ENCODE peak calls at places on chromosomes 6 and 20, in nine cellular contexts. One of them, this sample, is unnamed.

GRCh38 chr6:123926000-123926399 is 122.3 kb downstream of the NKAIN2 start:
- DNase-seq in adrenal gland: no peak
- DNase-seq in heart right ventricle: no peak
- DNase-seq in upper lobe of right lung: no peak
- DNase-seq in tibial nerve: no peak
- DNase-seq in fibroblast of lung: peak; percentile 57
- DNase-seq in uterus: no peak
- DNase-seq in cardiac muscle cell: no peak
- DNase-seq in tibial artery: no peak
- DNase-seq in this sample: no peak

GRCh38 chr6:33314515-33314942 is 651 bp upstream of the TAPBP start:
- DNase-seq in upper lobe of right lung: peak; percentile 75
- DNase-seq in adrenal gland: peak; percentile 91
- DNase-seq in fibroblast of lung: peak; percentile 69
- DNase-seq in cardiac muscle cell: no peak
- DNase-seq in heart right ventricle: peak; percentile 89
- DNase-seq in tibial artery: peak; percentile 81
- DNase-seq in uterus: peak; percentile 75
- DNase-seq in tibial nerve: peak; percentile 80
- DNase-seq in this sample: peak; percentile 41

GRCh38 chr20:11350126-11351005 is 567.3 kb upstream of the BTBD3 start:
- DNase-seq in fibroblast of lung: peak; percentile 50
- DNase-seq in uterus: peak; percentile 16
- DNase-seq in adrenal gland: no peak
- DNase-seq in heart right ventricle: no peak
- DNase-seq in cardiac muscle cell: no peak
- DNase-seq in tibial nerve: peak; percentile 36
- DNase-seq in upper lobe of right lung: no peak
- DNase-seq in tibial artery: peak; percentile 27
- DNase-seq in this sample: no peak

GRCh38 chr6:142551145-142551811 is 249.5 kb downstream of the ADGRG6 start:
- DNase-seq in tibial artery: no peak
- DNase-seq in fibroblast of lung: peak; percentile 42
- DNase-seq in cardiac muscle cell: no peak
- DNase-seq in heart right ventricle: no peak
- DNase-seq in upper lobe of right lung: peak; percentile 55
- DNase-seq in adrenal gland: no peak
- DNase-seq in tibial nerve: no peak
- DNase-seq in uterus: no peak
- DNase-seq in this sample: peak; percentile 77

GRCh38 chr6:10463040-10463439 is 48.2 kb upstream of the TFAP2A start:
- DNase-seq in adrenal gland: no peak
- DNase-seq in tibial artery: no peak
- DNase-seq in cardiac muscle cell: no peak
- DNase-seq in fibroblast of lung: no peak
- DNase-seq in tibial nerve: no peak
- DNase-seq in heart right ventricle: no peak
- DNase-seq in upper lobe of right lung: no peak
- DNase-seq in uterus: no peak
- DNase-seq in this sample: no peak

GRCh38 chr20:38806855-38807655 is 1.6 kb downstream of the PPP1R16B start:
- DNase-seq in cardiac muscle cell: no peak
- DNase-seq in adrenal gland: no peak
- DNase-seq in heart right ventricle: no peak
- DNase-seq in tibial nerve: no peak
- DNase-seq in upper lobe of right lung: no peak
- DNase-seq in tibial artery: no peak
- DNase-seq in uterus: no peak
- DNase-seq in fibroblast of lung: no peak
- DNase-seq in this sample: no peak

GRCh38 chr20:47533518-47534062 is 31.9 kb downstream of the NCOA3 start:
- DNase-seq in fibroblast of lung: no peak
- DNase-seq in cardiac muscle cell: no peak
- DNase-seq in upper lobe of right lung: no peak
- DNase-seq in uterus: no peak
- DNase-seq in adrenal gland: no peak
- DNase-seq in heart right ventricle: no peak
- DNase-seq in tibial artery: no peak
- DNase-seq in tibial nerve: no peak
- DNase-seq in this sample: no peak

GRCh38 chr6:16522937-16523336 is 238.3 kb downstream of the ATXN1 start:
- DNase-seq in tibial artery: no peak
- DNase-seq in adrenal gland: no peak
- DNase-seq in fibroblast of lung: no peak
- DNase-seq in uterus: no peak
- DNase-seq in heart right ventricle: no peak
- DNase-seq in upper lobe of right lung: no peak
- DNase-seq in tibial nerve: no peak
- DNase-seq in cardiac muscle cell: no peak
- DNase-seq in this sample: no peak

GRCh38 chr6:28978137-28978491 is 27.0 kb downstream of the ZNF311 start:
- DNase-seq in tibial nerve: no peak
- DNase-seq in upper lobe of right lung: no peak
- DNase-seq in fibroblast of lung: no peak
- DNase-seq in cardiac muscle cell: no peak
- DNase-seq in heart right ventricle: no peak
- DNase-seq in adrenal gland: no peak
- DNase-seq in tibial artery: no peak
- DNase-seq in uterus: no peak
- DNase-seq in this sample: no peak

GRCh38 chr6:42045538-42046460 is 4.5 kb upstream of the TAF8 start:
- DNase-seq in tibial artery: peak; percentile 94
- DNase-seq in upper lobe of right lung: peak; percentile 97
- DNase-seq in uterus: peak; percentile 92
- DNase-seq in cardiac muscle cell: peak; percentile 56
- DNase-seq in adrenal gland: peak; percentile 98
- DNase-seq in heart right ventricle: peak; percentile 90
- DNase-seq in fibroblast of lung: peak; percentile 74
- DNase-seq in tibial nerve: peak; percentile 92
- DNase-seq in this sample: peak; percentile 86

GRCh38 chr6:53302678-53303360 is 45.9 kb downstream of the ELOVL5 start:
- DNase-seq in heart right ventricle: no peak
- DNase-seq in adrenal gland: no peak
- DNase-seq in upper lobe of right lung: no peak
- DNase-seq in tibial artery: no peak
- DNase-seq in uterus: no peak
- DNase-seq in fibroblast of lung: peak; percentile 97
- DNase-seq in tibial nerve: no peak
- DNase-seq in cardiac muscle cell: peak; percentile 30
- DNase-seq in this sample: peak; percentile 92

GRCh38 chr6:139323511-139324445 is 32.0 kb upstream of the TXLNB start:
- DNase-seq in tibial nerve: peak; percentile 76
- DNase-seq in uterus: peak; percentile 52
- DNase-seq in tibial artery: peak; percentile 66
- DNase-seq in adrenal gland: peak; percentile 87
- DNase-seq in fibroblast of lung: peak; percentile 79
- DNase-seq in cardiac muscle cell: no peak
- DNase-seq in upper lobe of right lung: peak; percentile 67
- DNase-seq in heart right ventricle: peak; percentile 87
- DNase-seq in this sample: no peak

GRCh38 chr6:70622426-70622825 is 45.3 kb upstream of the SMAP1 start:
- DNase-seq in adrenal gland: no peak
- DNase-seq in tibial artery: no peak
- DNase-seq in upper lobe of right lung: no peak
- DNase-seq in tibial nerve: no peak
- DNase-seq in uterus: no peak
- DNase-seq in heart right ventricle: no peak
- DNase-seq in fibroblast of lung: no peak
- DNase-seq in cardiac muscle cell: no peak
- DNase-seq in this sample: no peak

GRCh38 chr20:56343861-56344381 is 14.9 kb upstream of the FAM210B start:
- DNase-seq in tibial artery: no peak
- DNase-seq in upper lobe of right lung: peak; percentile 76
- DNase-seq in cardiac muscle cell: peak; percentile 72
- DNase-seq in heart right ventricle: no peak
- DNase-seq in fibroblast of lung: peak; percentile 27
- DNase-seq in adrenal gland: no peak
- DNase-seq in uterus: peak; percentile 23
- DNase-seq in tibial nerve: no peak
- DNase-seq in this sample: no peak

GRCh38 chr20:34716921-34717229 is 12.7 kb downstream of the TP53INP2 start:
- DNase-seq in uterus: no peak
- DNase-seq in adrenal gland: no peak
- DNase-seq in heart right ventricle: no peak
- DNase-seq in cardiac muscle cell: no peak
- DNase-seq in upper lobe of right lung: no peak
- DNase-seq in tibial artery: no peak
- DNase-seq in tibial nerve: no peak
- DNase-seq in fibroblast of lung: no peak
- DNase-seq in this sample: no peak

GRCh38 chr20:34720266-34720665 is 16.1 kb downstream of the TP53INP2 start:
- DNase-seq in tibial artery: no peak
- DNase-seq in upper lobe of right lung: no peak
- DNase-seq in cardiac muscle cell: no peak
- DNase-seq in heart right ventricle: no peak
- DNase-seq in fibroblast of lung: peak; percentile 37
- DNase-seq in uterus: no peak
- DNase-seq in adrenal gland: peak; percentile 72
- DNase-seq in tibial nerve: no peak
- DNase-seq in this sample: no peak

GRCh38 chr20:34715384-34715783 is 11.2 kb downstream of the TP53INP2 start:
- DNase-seq in tibial nerve: no peak
- DNase-seq in tibial artery: no peak
- DNase-seq in cardiac muscle cell: no peak
- DNase-seq in upper lobe of right lung: no peak
- DNase-seq in fibroblast of lung: peak; percentile 20
- DNase-seq in heart right ventricle: no peak
- DNase-seq in adrenal gland: no peak
- DNase-seq in uterus: no peak
- DNase-seq in this sample: no peak

GRCh38 chr20:34713194-34713943 is 9.2 kb downstream of the TP53INP2 start:
- DNase-seq in fibroblast of lung: peak; percentile 99
- DNase-seq in tibial nerve: no peak
- DNase-seq in tibial artery: no peak
- DNase-seq in heart right ventricle: peak; percentile 52
- DNase-seq in upper lobe of right lung: no peak
- DNase-seq in cardiac muscle cell: peak; percentile 48
- DNase-seq in uterus: no peak
- DNase-seq in adrenal gland: peak; percentile 85
- DNase-seq in this sample: peak; percentile 88

DNA sequence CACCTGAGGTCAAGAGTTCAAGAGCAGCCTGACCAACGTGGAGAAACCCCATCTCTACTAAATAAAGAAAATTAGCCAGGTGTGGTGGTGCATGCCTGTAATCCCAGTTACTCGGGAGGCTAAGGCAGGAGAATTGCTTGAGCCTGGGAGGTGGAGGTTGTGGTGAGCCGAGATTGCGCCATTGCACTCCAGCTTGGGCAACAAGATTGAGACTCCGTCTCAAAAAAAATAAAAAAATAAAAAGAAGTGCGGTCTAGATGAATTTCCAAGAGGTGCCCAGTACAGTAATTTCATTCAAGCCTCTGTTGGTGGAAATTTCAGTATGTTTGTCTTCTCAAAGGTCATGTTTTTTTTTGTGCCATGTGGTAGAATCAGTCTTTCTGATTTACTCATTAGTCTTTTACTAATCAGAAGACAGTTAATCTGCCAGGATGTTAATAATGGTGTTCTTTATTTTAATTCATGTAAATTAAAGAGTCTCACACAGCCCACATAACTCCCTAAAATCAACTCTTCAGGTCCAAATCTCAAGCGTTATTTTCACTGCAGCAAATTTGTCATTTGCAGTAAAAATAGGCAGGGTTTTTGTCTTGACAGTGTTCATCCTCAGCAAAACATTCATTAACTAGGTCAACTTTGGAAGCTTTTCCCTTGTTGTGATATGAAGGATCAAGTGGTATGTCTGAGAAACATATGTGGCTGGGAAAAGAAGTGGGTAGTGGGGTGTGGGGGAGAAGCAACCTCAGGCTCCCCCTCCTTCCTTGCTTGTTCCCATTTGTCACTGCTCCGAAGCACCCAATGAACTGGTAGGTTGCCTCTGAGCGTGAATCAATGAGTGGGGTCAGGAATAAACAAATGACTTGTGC is 13.3 kb downstream of the TP53INP2 start:
- DNase-seq in uterus: no peak
- DNase-seq in tibial artery: no peak
- DNase-seq in upper lobe of right lung: no peak
- DNase-seq in cardiac muscle cell: no peak
- DNase-seq in adrenal gland: no peak
- DNase-seq in heart right ventricle: no peak
- DNase-seq in tibial nerve: no peak
- DNase-seq in fibroblast of lung: no peak
- DNase-seq in this sample: no peak
- H3K36me3 ChIP-seq in uterus: no peaks in the 10 kb centered on the region
- H3K36me3 ChIP-seq in tibial artery: peaks cover 46% of the 10 kb centered on the region
- H3K36me3 ChIP-seq in upper lobe of right lung: peaks cover 34% of the 10 kb centered on the region
- H3K36me3 ChIP-seq in cardiac muscle cell: peaks cover 17% of the 10 kb centered on the region
- H3K36me3 ChIP-seq in adrenal gland: peaks cover 12% of the 10 kb centered on the region
- H3K36me3 ChIP-seq in heart right ventricle: peaks cover 92% of the 10 kb centered on the region
- H3K36me3 ChIP-seq in tibial nerve: peaks cover 56% of the 10 kb centered on the region
- H3K36me3 ChIP-seq in fibroblast of lung: peaks cover 4% of the 10 kb centered on the region
- H3K36me3 ChIP-seq in this sample: peaks cover 13% of the 10 kb centered on the region

GRCh38 chr20:19812696-19813095 is 54.6 kb downstream of the RIN2 start:
- DNase-seq in tibial artery: no peak
- DNase-seq in cardiac muscle cell: no peak
- DNase-seq in adrenal gland: no peak
- DNase-seq in heart right ventricle: no peak
- DNase-seq in upper lobe of right lung: no peak
- DNase-seq in uterus: no peak
- DNase-seq in tibial nerve: no peak
- DNase-seq in fibroblast of lung: no peak
- DNase-seq in this sample: no peak
- H3K4me1 ChIP-seq in tibial artery: no peaks in the 10 kb centered on the region
- H3K4me1 ChIP-seq in cardiac muscle cell: peaks cover 14% of the 10 kb centered on the region
- H3K4me1 ChIP-seq in adrenal gland: peaks cover 30% of the 10 kb centered on the region
- H3K4me1 ChIP-seq in heart right ventricle: peaks cover 4% of the 10 kb centered on the region
- H3K4me1 ChIP-seq in upper lobe of right lung: peaks cover 41% of the 10 kb centered on the region
- H3K4me1 ChIP-seq in uterus: peaks cover 6% of the 10 kb centered on the region
- H3K4me1 ChIP-seq in tibial nerve: no peaks in the 10 kb centered on the region
- H3K4me1 ChIP-seq in fibroblast of lung: peaks cover 22% of the 10 kb centered on the region
- H3K4me1 ChIP-seq in this sample: peaks cover 32% of the 10 kb centered on the region

DNA sequence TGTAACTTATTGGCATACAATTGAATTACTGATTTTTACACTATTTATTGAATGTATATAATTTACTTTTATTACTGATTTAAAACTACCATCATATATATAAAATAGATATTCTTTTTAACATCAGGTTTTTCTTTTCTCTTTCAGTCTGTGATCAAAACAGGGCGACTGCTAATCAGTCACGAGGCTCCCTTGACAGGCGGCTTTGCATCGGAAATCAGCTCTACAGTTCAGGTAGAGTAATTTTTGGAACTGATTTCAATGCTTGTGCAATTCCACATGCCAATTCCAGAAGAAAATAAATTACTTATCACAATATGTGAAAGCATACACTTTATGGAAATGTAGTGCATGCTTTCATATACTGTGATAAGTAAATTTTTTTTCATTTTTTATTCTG is 166.5 kb downstream of the BCKDHB start:
- DNase-seq in cardiac muscle cell: no peak
- DNase-seq in fibroblast of lung: no peak
- DNase-seq in heart right ventricle: no peak
- DNase-seq in tibial nerve: no peak
- DNase-seq in upper lobe of right lung: no peak
- DNase-seq in adrenal gland: no peak
- DNase-seq in uterus: no peak
- DNase-seq in tibial artery: no peak
- DNase-seq in this sample: no peak
- TF ChIP-seq CTCF in cardiac muscle cell: no peak
- TF ChIP-seq CTCF in fibroblast of lung: no peak
- TF ChIP-seq CTCF in heart right ventricle: no peak
- TF ChIP-seq CTCF in tibial nerve: no peak
- TF ChIP-seq CTCF in upper lobe of right lung: no peak
- TF ChIP-seq CTCF in adrenal gland: no peak
- TF ChIP-seq CTCF in uterus: no peak
- TF ChIP-seq CTCF in tibial artery: no peak
- TF ChIP-seq CTCF in this sample: no peak

GRCh38 chr6:21680611-21681010 is 87.1 kb downstream of the SOX4 start:
- DNase-seq in fibroblast of lung: peak; percentile 76
- DNase-seq in uterus: no peak
- DNase-seq in upper lobe of right lung: no peak
- DNase-seq in tibial artery: no peak
- DNase-seq in tibial nerve: no peak
- DNase-seq in adrenal gland: no peak
- DNase-seq in cardiac muscle cell: no peak
- DNase-seq in heart right ventricle: no peak
- DNase-seq in this sample: no peak
- H3K36me3 ChIP-seq in fibroblast of lung: no peaks in the 10 kb centered on the region
- H3K36me3 ChIP-seq in uterus: no peaks in the 10 kb centered on the region
- H3K36me3 ChIP-seq in upper lobe of right lung: no peaks in the 10 kb centered on the region
- H3K36me3 ChIP-seq in tibial artery: no peaks in the 10 kb centered on the region
- H3K36me3 ChIP-seq in tibial nerve: no peaks in the 10 kb centered on the region
- H3K36me3 ChIP-seq in adrenal gland: no peaks in the 10 kb centered on the region
- H3K36me3 ChIP-seq in cardiac muscle cell: no peaks in the 10 kb centered on the region
- H3K36me3 ChIP-seq in heart right ventricle: no peaks in the 10 kb centered on the region
- H3K36me3 ChIP-seq in this sample: no peaks in the 10 kb centered on the region